ENCODE peak calls at places on chromosomes 2 and 18, in four cellular contexts. K is HCT116, Y is HepG2, W is heart left ventricle. B is an unnamed sample.

GRCh38 chr2:219177594-219178376 is at the start of gene RETREG2:
- DNase-seq in Y (peak; percentile 93), K (peak; percentile 84), W (peak; percentile 93), B (peak; percentile 98)

GRCh38 chr18:56298935-56299334 is 339.5 kb downstream of the TXNL1 start:
- DNase-seq in W (no peak), Y (no peak), K (no peak), B (no peak)

GRCh38 chr2:196063773-196064172 is 4.9 kb downstream of the DNAH7 start:
- DNase-seq in W (no peak), K (no peak), Y (no peak), B (no peak)

GRCh38 chr2:240465268-240465764 is 29.9 kb downstream of the GPC1 start:
- DNase-seq in W (peak; percentile 46), K (no peak), Y (no peak), B (no peak)

GRCh38 chr2:197894751-197895274 is 90.4 kb downstream of the PLCL1 start:
- DNase-seq in W (no peak), K (no peak), Y (no peak), B (no peak)

GRCh38 chr18:55390898-55391297 is 197.1 kb downstream of the TCF4 start:
- DNase-seq in Y (no peak), W (no peak), K (no peak), B (peak; percentile 11)

GRCh38 chr2:67503066-67503795 is 106.1 kb downstream of the ETAA1 start:
- DNase-seq in K (no peak), W (no peak), Y (no peak), B (no peak)

GRCh38 chr18:31819106-31819924 is 58.6 kb upstream of the SLC25A52 start:
- DNase-seq in Y (peak; percentile 59), W (no peak), K (peak; percentile 39), B (peak; percentile 58)

GRCh38 chr18:10304853-10305252 is 149.6 kb upstream of the APCDD1 start:
- DNase-seq in W (no peak), Y (no peak), K (no peak), B (no peak)

GRCh38 chr2:100924520-100925451 is 77.3 kb upstream of the RPL31 start:
- DNase-seq in Y (no peak), W (no peak), K (no peak), B (no peak)

GRCh38 chr2:7133521-7133920 is 216.3 kb downstream of the RNF144A start:
- DNase-seq in W (no peak), K (no peak), Y (peak; percentile 16), B (no peak)

GRCh38 chr2:70978388-70979357 is at the start of gene ANKRD53:
- DNase-seq in K (no peak), Y (no peak), W (peak; percentile 66), B (peak; percentile 75)

GRCh38 chr2:229375241-229375640 is 104.2 kb upstream of the PID1 start:
- DNase-seq in K (no peak), Y (no peak), W (no peak), B (no peak)

GRCh38 chr2:189267925-189268579 is 88.5 kb upstream of the COL5A2 start:
- DNase-seq in W (no peak), K (no peak), Y (no peak), B (no peak)

GRCh38 chr2:100013892-100014677 is 128.3 kb downstream of the AFF3 start:
- DNase-seq in W (peak; percentile 64), Y (no peak), K (peak; percentile 81), B (no peak)

GRCh38 chr2:98932778-98933343 is 3.2 kb downstream of the CRACDL start:
- DNase-seq in Y (no peak), K (no peak), W (no peak), B (no peak)

GRCh38 chr2:148201075-148202004 is 180.4 kb downstream of the MBD5 start:
- DNase-seq in W (peak; percentile 33), K (peak; percentile 42), Y (peak; percentile 87), B (peak; percentile 78)

GRCh38 chr2:219344756-219345458 is 12.4 kb upstream of the RESP18 start:
- DNase-seq in W (peak; percentile 72), Y (no peak), K (no peak), B (no peak)

GRCh38 chr2:161250864-161251436 is 57.3 kb upstream of the PSMD14 start:
- DNase-seq in Y (peak; percentile 74), K (peak; percentile 69), W (no peak), B (peak; percentile 59)

GRCh38 chr2:99403524-99403923 is 66.3 kb downstream of the EIF5B start:
- DNase-seq in K (no peak), Y (peak; percentile 88), W (no peak), B (no peak)

GRCh38 chr2:72162574-72162973 is 14.9 kb upstream of the CYP26B1 start:
- DNase-seq in Y (no peak), K (no peak), W (no peak), B (no peak)

GRCh38 chr2:232973336-232973735 is 39.7 kb downstream of the NGEF start:
- DNase-seq in W (no peak), Y (no peak), K (no peak), B (no peak)

GRCh38 chr2:173984866-173985588 is 19.9 kb upstream of the SP3 start:
- DNase-seq in Y (no peak), K (no peak), W (no peak), B (no peak)

GRCh38 chr2:190717306-190717705 is 68.4 kb downstream of the NAB1 start:
- DNase-seq in Y (no peak), W (no peak), K (no peak), B (no peak)

GRCh38 chr18:62663731-62664336 is 51.5 kb upstream of the PHLPP1 start:
- DNase-seq in W (no peak), Y (no peak), K (no peak), B (peak; percentile 84)

GRCh38 chr2:142291964-142292363 is 161.1 kb upstream of the LRP1B start:
- DNase-seq in Y (no peak), W (no peak), K (no peak), B (no peak)

GRCh38 chr2:101125374-101125773 is 25.8 kb downstream of the TBC1D8 start:
- DNase-seq in Y (peak; percentile 53), W (no peak), K (peak; percentile 42), B (no peak)

GRCh38 chr18:74692367-74693013 is 94.8 kb downstream of the ZNF407 start:
- DNase-seq in Y (no peak), K (no peak), W (no peak), B (no peak)

GRCh38 chr2:80643598-80643997 is 339.0 kb upstream of the LRRTM1 start:
- DNase-seq in W (no peak), Y (no peak), K (no peak), B (no peak)

GRCh38 chr2:8631465-8632005 is 50.3 kb upstream of the ID2 start:
- DNase-seq in K (no peak), Y (no peak), W (no peak), B (no peak)

GRCh38 chr2:47043142-47043890 is 111.8 kb downstream of the STPG4 start:
- DNase-seq in K (peak; percentile 83), W (no peak), Y (peak; percentile 79), B (no peak)
- TF ChIP-seq POLR2A in K (no peak), W (no peak), Y (no peak), B (no peak)

DNA sequence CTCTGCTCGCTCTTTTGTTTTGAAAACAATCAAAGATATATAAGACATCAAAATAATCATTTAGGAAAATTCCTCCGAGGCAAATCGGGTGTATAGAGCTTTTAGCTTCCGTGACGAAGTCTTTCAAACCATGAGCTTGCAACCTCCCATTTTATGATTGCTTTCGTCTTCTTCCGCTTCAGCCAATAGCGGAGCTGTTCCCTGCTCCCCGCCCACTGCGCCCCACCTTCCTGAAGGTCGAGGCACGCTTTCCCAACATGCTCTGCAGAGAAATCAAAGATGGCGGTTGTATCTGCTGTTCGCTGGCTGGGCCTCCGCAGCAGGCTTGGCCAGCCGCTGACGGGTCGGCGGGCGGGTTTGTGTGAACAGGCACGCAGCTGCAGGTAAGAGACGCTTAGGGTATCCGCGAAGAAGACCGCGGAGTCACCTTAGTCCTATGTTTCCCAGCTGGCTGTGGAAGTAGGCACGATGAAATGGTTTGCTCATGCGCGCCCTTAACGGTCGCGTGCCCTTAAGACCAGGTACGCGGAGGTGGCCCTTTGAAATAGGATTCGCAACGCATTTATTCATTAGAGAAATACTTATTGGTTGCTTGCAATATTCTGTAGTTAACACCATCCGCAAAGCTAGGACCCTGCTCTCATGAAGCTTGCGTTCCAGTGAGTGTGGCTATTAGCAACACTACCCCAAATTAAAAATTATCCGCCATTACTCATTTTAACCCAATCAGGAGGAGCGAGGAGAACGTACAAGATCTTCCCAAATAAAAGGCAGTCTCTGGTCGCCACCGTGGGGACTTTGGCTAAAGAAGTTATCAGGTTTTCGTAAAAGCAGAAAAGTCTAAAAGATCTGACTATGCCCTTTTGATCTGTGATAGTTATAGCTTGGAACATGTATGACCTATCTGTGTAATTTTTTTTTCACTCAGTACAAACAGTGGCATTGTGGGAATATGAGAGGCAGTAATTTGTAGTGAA is at the start of gene PTCD3:
- DNase-seq in W (peak; percentile 95), K (peak; percentile 93), Y (peak; percentile 96), B (peak; percentile 97)
- TF ChIP-seq POLR2A in W (no peak), K (peak; percentile 87), Y (peak; percentile 98), B (peak; percentile 96)

DNA sequence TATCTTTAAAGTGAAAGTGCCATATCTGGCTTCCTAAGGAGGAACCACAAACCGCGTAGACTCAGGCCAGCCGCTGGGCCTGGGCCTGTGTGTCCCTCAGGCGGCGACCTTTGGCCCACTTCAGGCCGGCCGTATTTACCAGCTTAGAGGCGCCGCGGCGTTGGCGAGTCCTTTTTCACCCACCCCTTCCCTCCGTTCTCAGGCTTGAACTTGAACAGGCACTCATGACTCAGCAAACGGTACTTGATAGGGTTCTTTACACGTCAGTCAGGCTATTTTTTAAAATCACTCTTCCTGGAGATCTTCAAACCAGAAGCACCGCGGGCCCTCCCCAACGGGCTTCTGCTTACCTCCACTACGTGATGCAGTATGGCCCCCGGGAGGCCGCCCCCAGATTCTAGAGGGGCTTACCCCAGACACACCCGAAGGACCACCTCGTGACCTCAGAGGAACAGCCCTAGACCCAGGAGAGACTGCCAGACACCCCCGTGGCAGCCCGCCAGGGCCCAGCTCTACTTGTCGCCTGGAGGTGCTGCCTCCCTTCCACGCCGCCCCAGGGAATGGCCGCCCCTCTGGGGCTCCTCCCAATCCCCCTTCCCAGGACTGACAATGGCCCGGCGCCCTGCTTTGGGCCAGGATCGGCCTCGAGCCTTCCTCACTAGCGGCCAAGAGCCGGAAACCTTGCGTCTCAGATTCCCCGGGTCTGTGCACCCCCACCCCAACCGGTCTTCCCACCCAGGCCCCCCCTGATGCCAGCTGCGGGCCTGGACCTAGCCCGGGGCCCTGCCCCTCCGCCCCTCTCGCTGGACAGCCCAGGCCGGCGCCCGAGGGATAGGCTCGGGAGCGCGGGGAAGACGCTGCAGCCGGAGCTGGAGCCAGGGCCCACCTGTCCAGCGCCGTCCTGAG is 33.8 kb upstream of the IMPA2 start:
- DNase-seq in K (peak; percentile 90), Y (peak; percentile 79), W (peak; percentile 95), B (peak; percentile 100)
- TF ChIP-seq POLR2A in K (no peak), Y (no peak), W (no peak), B (peak; percentile 96)

DNA sequence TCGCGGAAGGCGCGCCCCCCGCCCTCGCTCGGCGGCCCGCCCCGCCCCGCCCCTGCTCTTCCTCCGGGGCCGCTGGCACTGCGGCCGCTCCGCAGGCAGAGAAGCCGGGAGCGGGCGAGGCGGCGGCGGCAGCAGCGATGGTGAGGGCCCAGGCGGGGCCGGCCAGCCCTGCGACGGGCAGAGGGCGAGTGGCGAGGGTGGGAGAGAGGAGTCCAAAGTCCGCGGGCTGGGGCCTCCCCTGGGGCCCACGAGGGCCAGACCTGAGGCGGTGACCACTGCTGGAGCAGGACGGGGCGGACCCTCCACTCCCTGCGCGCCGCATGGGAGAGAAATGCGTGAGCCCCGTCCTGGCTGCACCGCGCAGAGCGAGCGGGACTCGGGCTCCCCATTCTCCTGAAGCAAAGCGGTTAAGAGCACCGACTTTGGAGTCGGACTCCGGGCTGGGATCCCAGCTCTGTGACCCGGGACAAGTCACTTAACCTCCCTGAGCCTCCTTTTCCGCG is at the start of gene VAMP5:
- DNase-seq in Y (peak; percentile 79), W (peak; percentile 76), K (no peak), B (peak; percentile 35)
- TF ChIP-seq POLR2A in Y (peak; percentile 79), W (no peak), K (no peak), B (no peak)